ENCODE peak calls at places on chromosomes 13 and 19, in eight cellular contexts. D is endothelial cell of umbilical vein, U is transverse colon, W is HCT116, Q is breast epithelium, G is sigmoid colon, Z is esophagus muscularis mucosa, H is stomach. J is an unnamed sample.

GRCh38 chr13:102517959-102518358 is 78.8 kb upstream of the TPP2 start:
- DNase-seq in D (no peak), U (no peak), W (no peak), Q (no peak), G (no peak), Z (no peak), H (no peak), J (no peak)

GRCh38 chr13:80082396-80083096 is 258.4 kb downstream of the SPRY2 start:
- DNase-seq in D (peak; percentile 16), U (no peak), W (no peak), Q (no peak), G (no peak), Z (no peak), H (no peak), J (no peak)

GRCh38 chr19:10718205-10719196 is 622 bp downstream of the DNM2 start:
- DNase-seq in D (peak; percentile 26), U (peak; percentile 41), W (no peak), Q (no peak), G (no peak), Z (no peak), H (peak; percentile 51), J (peak; percentile 93)

GRCh38 chr13:86792153-86792651 is 879.0 kb upstream of the SLITRK5 start:
- DNase-seq in D (no peak), U (no peak), W (no peak), Q (no peak), G (no peak), Z (no peak), H (no peak), J (no peak)

GRCh38 chr13:80574113-80574512 is 233.2 kb upstream of the SPRY2 start:
- DNase-seq in D (no peak), U (no peak), W (no peak), Q (no peak), G (no peak), Z (no peak), H (no peak), J (no peak)

GRCh38 chr13:71618154-71618553 is 248.8 kb downstream of the DACH1 start:
- DNase-seq in D (peak; percentile 29), U (no peak), W (no peak), Q (no peak), G (no peak), Z (no peak), H (no peak), J (no peak)

GRCh38 chr13:107365466-107366215 is 797.7 kb upstream of the ARGLU1 start:
- DNase-seq in D (no peak), U (no peak), W (no peak), Q (no peak), G (no peak), Z (no peak), H (no peak), J (no peak)

GRCh38 chr19:8569066-8569761 is 8.0 kb downstream of the MYO1F start:
- DNase-seq in D (no peak), U (peak; percentile 62), W (peak; percentile 49), Q (no peak), G (no peak), Z (no peak), H (peak; percentile 44), J (peak; percentile 89)

GRCh38 chr13:46554971-46555370 is 2.0 kb downstream of the LRCH1 start:
- DNase-seq in D (peak; percentile 24), U (no peak), W (no peak), Q (no peak), G (no peak), Z (no peak), H (no peak), J (no peak)

GRCh38 chr19:12065100-12065538 is 588 bp downstream of the ZNF844 start:
- DNase-seq in D (no peak), U (peak; percentile 16), W (no peak), Q (peak; percentile 29), G (peak; percentile 70), Z (no peak), H (no peak), J (no peak)

GRCh38 chr19:8209111-8209964 is at the start of gene CERS4:
- DNase-seq in D (no peak), U (peak; percentile 76), W (no peak), Q (peak; percentile 64), G (peak; percentile 90), Z (no peak), H (peak; percentile 81), J (peak; percentile 94)

GRCh38 chr19:16324384-16325160 is at the start of gene KLF2:
- DNase-seq in D (peak; percentile 94), U (peak; percentile 90), W (peak; percentile 63), Q (peak; percentile 85), G (peak; percentile 97), Z (peak; percentile 97), H (peak; percentile 93), J (peak; percentile 99)

GRCh38 chr19:7482584-7483439 is 6.0 kb downstream of the PEX11G start:
- DNase-seq in D (no peak), U (peak; percentile 72), W (peak; percentile 24), Q (no peak), G (no peak), Z (no peak), H (no peak), J (no peak)

GRCh38 chr13:50720856-50721663 is 122.4 kb downstream of the DLEU7 start:
- DNase-seq in D (no peak), U (no peak), W (no peak), Q (no peak), G (no peak), Z (no peak), H (no peak), J (no peak)

GRCh38 chr19:55720214-55720746 is 17.9 kb downstream of the NLRP9 start:
- DNase-seq in D (no peak), U (no peak), W (no peak), Q (no peak), G (no peak), Z (no peak), H (no peak), J (no peak)

GRCh38 chr13:48580185-48580803 is 47.4 kb upstream of the RCBTB2 start:
- DNase-seq in D (peak; percentile 87), U (peak; percentile 84), W (peak; percentile 45), Q (peak; percentile 59), G (peak; percentile 76), Z (peak; percentile 93), H (peak; percentile 85), J (no peak)

GRCh38 chr13:49608932-49609331 is 19.4 kb upstream of the ARL11 start:
- DNase-seq in D (no peak), U (no peak), W (no peak), Q (no peak), G (no peak), Z (no peak), H (no peak), J (no peak)

GRCh38 chr13:85386424-85386823 is 412.8 kb downstream of the SLITRK6 start:
- DNase-seq in D (no peak), U (no peak), W (no peak), Q (no peak), G (no peak), Z (no peak), H (no peak), J (no peak)

DNA sequence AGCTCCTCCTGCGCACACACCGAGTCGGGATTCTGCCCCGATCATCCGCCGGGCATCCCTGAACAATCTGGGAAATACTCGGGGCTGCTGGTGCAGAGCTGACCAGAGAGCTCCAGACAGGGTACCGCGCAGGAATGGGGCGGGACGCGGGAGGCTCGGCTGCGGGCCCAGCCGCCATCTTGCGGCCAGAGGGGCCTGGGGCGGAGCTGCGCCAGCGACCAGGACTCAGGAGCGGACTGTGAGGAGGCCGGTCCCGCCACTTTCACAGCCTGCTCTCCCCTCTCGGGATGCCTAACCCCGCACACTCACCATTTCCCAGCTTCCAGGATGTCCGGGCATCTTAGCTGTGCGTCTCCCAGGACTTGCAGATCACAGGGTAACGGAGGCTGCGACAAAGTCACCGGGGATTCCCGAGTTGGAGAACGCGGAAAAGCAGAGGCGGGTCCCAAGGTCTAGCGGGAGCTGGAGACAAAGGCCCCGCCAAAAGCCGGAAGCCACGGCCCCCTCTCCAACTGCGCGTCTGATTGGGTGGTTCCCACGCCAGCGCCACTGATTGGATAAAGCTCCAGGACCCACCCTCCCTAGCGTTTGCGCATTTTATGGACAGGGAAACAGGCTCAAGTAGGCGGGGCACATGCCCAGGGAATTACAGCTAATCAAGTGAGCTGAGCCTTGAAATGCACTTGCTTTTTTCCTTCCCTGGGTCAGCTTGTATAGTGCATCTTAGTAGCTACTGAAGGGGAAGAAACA is 15.8 kb upstream of the ZNF43 start:
- DNase-seq in D (peak; percentile 95), U (peak; percentile 94), W (no peak), Q (peak; percentile 96), G (peak; percentile 98), Z (peak; percentile 98), H (peak; percentile 92), J (peak; percentile 94)
- TF ChIP-seq POLR2A in D (no peak), U (peak; percentile 31), W (no peak), Q (no peak), G (no peak), Z (no peak), H (no peak), J (peak; percentile 9)

GRCh38 chr13:112726018-112726767 is 36.4 kb downstream of the ATP11A start:
- DNase-seq in D (no peak), U (no peak), W (no peak), Q (no peak), G (peak; percentile 46), Z (no peak), H (no peak), J (peak; percentile 64)
- H3K4me1 ChIP-seq in D (peaks cover 22% of the 10 kb centered on the region), U (no peaks in the 10 kb centered on the region), W (peaks cover 51% of the 10 kb centered on the region), Q (no peaks in the 10 kb centered on the region), G (peaks cover 21% of the 10 kb centered on the region), Z (peaks cover 11% of the 10 kb centered on the region), H (peaks cover 61% of the 10 kb centered on the region), J (peaks cover 3% of the 10 kb centered on the region)

GRCh38 chr13:41561179-41561578 is 103.8 kb downstream of the RGCC start:
- DNase-seq in D (no peak), U (no peak), W (no peak), Q (no peak), G (no peak), Z (no peak), H (no peak), J (no peak)

GRCh38 chr13:41562083-41562482 is 104.7 kb downstream of the RGCC start:
- DNase-seq in D (peak; percentile 49), U (peak; percentile 31), W (no peak), Q (peak; percentile 41), G (peak; percentile 87), Z (no peak), H (no peak), J (no peak)

GRCh38 chr13:41564046-41564445 is 106.7 kb downstream of the RGCC start:
- DNase-seq in D (no peak), U (no peak), W (no peak), Q (no peak), G (no peak), Z (no peak), H (no peak), J (no peak)

GRCh38 chr13:41563501-41564001 is 106.2 kb downstream of the RGCC start:
- DNase-seq in D (peak; percentile 82), U (no peak), W (no peak), Q (no peak), G (no peak), Z (no peak), H (no peak), J (no peak)

GRCh38 chr13:41562541-41563178 is 105.3 kb downstream of the RGCC start:
- DNase-seq in D (no peak), U (no peak), W (no peak), Q (no peak), G (no peak), Z (no peak), H (no peak), J (no peak)
- TF ChIP-seq POLR2AphosphoS5 in D (no peak), U (no peak), W (no peak), Q (no peak), G (no peak), Z (no peak), H (no peak), J (no peak)

DNA sequence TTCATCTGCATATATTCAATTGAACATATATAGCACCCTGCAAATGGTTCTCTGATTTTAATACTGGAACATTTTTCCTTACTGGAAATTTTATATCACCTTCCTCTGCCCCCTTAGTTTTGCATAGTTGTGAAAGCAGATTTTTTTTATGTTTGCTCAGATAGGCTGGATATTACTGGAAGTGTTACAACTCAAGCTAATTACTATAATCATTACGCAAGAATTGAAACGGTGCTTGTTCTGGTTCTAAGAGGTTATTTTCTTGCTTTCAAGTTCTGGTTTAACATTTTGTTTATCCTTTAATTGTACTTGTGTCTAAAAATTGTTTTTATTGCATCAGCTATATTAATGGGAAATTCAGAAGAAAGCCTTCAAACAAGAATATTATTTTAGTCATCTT is 95.6 kb upstream of the MYO16 start:
- DNase-seq in D (no peak), U (no peak), W (no peak), Q (no peak), G (no peak), Z (no peak), H (no peak), J (no peak)
- TF ChIP-seq POLR2A in D (no peak), U (no peak), W (no peak), Q (no peak), G (no peak), Z (no peak), H (no peak), J (no peak)

J was measured in spleen.